ENCODE peak calls at places on chromosomes 16 and 17, in seven cellular contexts. B is NCI-H1436; I is GM23248; C is effector CD4-positive, alpha-beta T cell; N is COR-L47; A is A549; O is CD4-positive, CD25-positive, alpha-beta regulatory T cell. Y is an unnamed sample.

GRCh38 chr17:1039511-1040215 is 42.7 kb downstream of the TIMM22 start:
- DNase-seq in O (no peak), N (no peak), A (no peak), B (no peak), I (no peak), C (no peak), Y (no peak)

GRCh38 chr16:29306953-29307597 is 99.4 kb downstream of the NPIPB11 start:
- DNase-seq in N (no peak), I (peak), A (no peak), C (no peak), O (no peak), B (no peak), Y (no peak)

GRCh38 chr17:2063306-2064146 is 8.6 kb downstream of the HIC1 start:
- DNase-seq in B (no peak), C (no peak), N (no peak), I (peak), A (no peak), O (no peak), Y (peak)

GRCh38 chr16:12024429-12024828 is 47.9 kb downstream of the SNX29 start:
- DNase-seq in N (no peak), C (no peak), O (no peak), A (no peak), B (no peak), I (no peak), Y (no peak)

GRCh38 chr17:50534222-50534978 is 1.9 kb downstream of the EPN3 start:
- DNase-seq in I (peak), O (no peak), A (peak), C (no peak), N (no peak), B (no peak), Y (no peak)

GRCh38 chr17:6651483-6652452 is at the start of the genes C17orf100 and MED31:
- DNase-seq in O (peak), I (peak), N (peak), B (peak), C (peak), A (peak), Y (peak)

GRCh38 chr16:19008770-19009169 is 25.0 kb downstream of the TMC7 start:
- DNase-seq in B (no peak), A (no peak), O (no peak), N (no peak), C (no peak), I (peak), Y (peak)

GRCh38 chr17:36848008-36848902 is 89.0 kb upstream of the LHX1 start:
- DNase-seq in B (no peak), C (no peak), N (no peak), O (no peak), I (no peak), A (no peak), Y (no peak)

GRCh38 chr16:87657621-87658192 is 55.4 kb downstream of the JPH3 start:
- DNase-seq in B (no peak), I (peak), N (no peak), A (peak), C (no peak), O (peak), Y (no peak)

GRCh38 chr17:64747938-64748540 is 85.9 kb upstream of the SMURF2 start:
- DNase-seq in I (peak), C (no peak), N (no peak), O (no peak), B (no peak), A (no peak), Y (peak)

GRCh38 chr17:45021607-45022287 is 29.7 kb downstream of the DCAKD start:
- DNase-seq in I (peak), O (peak), B (peak), A (peak), C (peak), N (peak), Y (peak)

GRCh38 chr17:45381001-45381400 is 51.7 kb downstream of the ARHGAP27 start:
- DNase-seq in B (no peak), A (no peak), O (no peak), N (no peak), C (no peak), I (no peak), Y (no peak)

Y was measured in AG10803.